ENCODE peak calls at places on chromosomes 1 and 21, in eight cellular contexts. M is sigmoid colon, P is stomach, Y is GM12878, T is transverse colon, G is HepG2, W is SK-N-SH, J is K562. A is an unnamed sample. For H3K4me1, the result is how much of the 10 kb centered on the place peaks cover.

GRCh38 chr1:202825748-202826147 is 15.0 kb downstream of the PCAT6 start:
- DNase-seq in P (no peak), W (no peak), J (peak), Y (no peak), M (no peak), T (no peak), G (no peak), A (no peak)

GRCh38 chr1:2119886-2120285 is 69.7 kb downstream of the PRKCZ start:
- DNase-seq in G (no peak), Y (no peak), T (no peak), W (no peak), M (no peak), P (no peak), J (no peak), A (no peak)

GRCh38 chr1:223738465-223739365 is 26.4 kb downstream of the CAPN2 start:
- DNase-seq in P (peak), T (peak), J (no peak), M (no peak), Y (no peak), G (no peak), W (no peak), A (no peak)

GRCh38 chr1:24909388-24909898 is 20.6 kb downstream of the RUNX3 start:
- DNase-seq in P (peak), J (peak), G (peak), M (no peak), W (no peak), T (peak), Y (no peak), A (peak)

GRCh38 chr21:43331962-43332458 is 94.9 kb downstream of the SIK1 start:
- DNase-seq in Y (no peak), T (no peak), W (no peak), G (no peak), J (no peak), M (no peak), P (no peak), A (no peak)

GRCh38 chr1:176648556-176648955 is 185.6 kb downstream of the PAPPA2 start:
- DNase-seq in W (no peak), M (no peak), P (no peak), Y (no peak), J (no peak), T (no peak), G (no peak), A (no peak)

GRCh38 chr1:234627009-234627950 is 17.3 kb upstream of the IRF2BP2 start:
- DNase-seq in T (no peak), G (peak), P (no peak), Y (no peak), J (no peak), M (no peak), W (no peak), A (no peak)

GRCh38 chr1:79638382-79638781 is 631.9 kb upstream of the ADGRL4 start:
- DNase-seq in T (no peak), J (no peak), M (no peak), Y (no peak), P (no peak), W (no peak), G (no peak), A (no peak)

GRCh38 chr1:3945916-3946840 is 46.1 kb upstream of the C1orf174 start:
- DNase-seq in M (no peak), P (no peak), T (no peak), Y (no peak), G (no peak), W (no peak), J (no peak), A (no peak)

GRCh38 chr1:205241366-205242030 is 13.8 kb downstream of the TMCC2 start:
- DNase-seq in T (no peak), M (no peak), G (no peak), P (no peak), W (no peak), Y (no peak), J (no peak), A (no peak)

GRCh38 chr1:155933591-155934096 is 569 bp downstream of the KHDC4 start:
- DNase-seq in P (no peak), Y (no peak), W (peak), T (no peak), J (peak), M (no peak), G (no peak), A (no peak)

GRCh38 chr1:9338354-9339250 is 45.9 kb downstream of the SPSB1 start:
- DNase-seq in W (no peak), J (no peak), T (peak), Y (no peak), P (peak), M (peak), G (no peak), A (no peak)

GRCh38 chr21:44815852-44816628 is 1.8 kb downstream of the SUMO3 start:
- DNase-seq in G (peak), J (no peak), M (peak), W (peak), Y (no peak), P (no peak), T (no peak), A (no peak)

GRCh38 chr1:178704833-178705232 is 20.2 kb upstream of the RALGPS2 start:
- DNase-seq in J (no peak), T (no peak), G (no peak), W (no peak), M (no peak), Y (no peak), P (no peak), A (no peak)

GRCh38 chr1:244460195-244460594 is 878 bp upstream of the CATSPERE start:
- DNase-seq in G (no peak), P (no peak), M (no peak), W (no peak), Y (no peak), J (peak), T (no peak), A (no peak)

GRCh38 chr1:198364471-198364870 is 176.0 kb downstream of the ATP6V1G3 start:
- DNase-seq in P (no peak), T (no peak), M (no peak), Y (no peak), G (no peak), W (no peak), J (no peak), A (no peak)

GRCh38 chr1:53327183-53327941 is 508 bp downstream of the LRP8 start:
- DNase-seq in M (no peak), T (peak), W (peak), J (peak), Y (no peak), P (no peak), G (peak), A (no peak)

GRCh38 chr1:239744851-239745250 is 346.8 kb upstream of the FMN2 start:
- DNase-seq in Y (no peak), T (no peak), P (no peak), M (no peak), W (no peak), G (no peak), J (no peak), A (no peak)

GRCh38 chr1:94063379-94063778 is 57.6 kb downstream of the ABCA4 start:
- DNase-seq in Y (no peak), P (peak), M (peak), G (peak), W (peak), T (peak), J (peak), A (peak)

GRCh38 chr21:21262048-21262447 is 263.8 kb downstream of the NCAM2 start:
- DNase-seq in T (no peak), J (no peak), P (no peak), W (no peak), Y (no peak), M (no peak), G (no peak), A (no peak)

GRCh38 chr1:155077346-155077745 is 1.3 kb upstream of the EFNA3 start:
- DNase-seq in P (no peak), M (peak), Y (no peak), G (no peak), T (no peak), W (no peak), J (peak), A (no peak)

GRCh38 chr1:204398197-204399125 is 13.2 kb downstream of the PPP1R15B start:
- DNase-seq in J (peak), W (peak), P (peak), G (peak), T (peak), M (no peak), Y (no peak), A (no peak)

GRCh38 chr1:36653850-36654249 is 171.1 kb upstream of the CSF3R start:
- DNase-seq in P (no peak), W (no peak), M (no peak), Y (no peak), J (no peak), T (no peak), G (no peak), A (no peak)

GRCh38 chr1:44405804-44406743 is 1.0 kb downstream of the RNF220 start:
- DNase-seq in M (no peak), T (no peak), P (no peak), Y (no peak), G (peak), W (peak), J (no peak), A (peak)

GRCh38 chr1:43549921-43550597 is 19.4 kb downstream of the PTPRF start:
- DNase-seq in Y (no peak), M (peak), J (peak), P (peak), W (no peak), T (peak), G (no peak), A (peak)

GRCh38 chr1:24828887-24829192 is 83.6 kb downstream of the CLIC4 start:
- DNase-seq in Y (no peak), P (no peak), G (no peak), M (no peak), T (no peak), J (no peak), W (peak), A (no peak)

GRCh38 chr1:229075217-229075616 is 195.7 kb upstream of the RAB4A start:
- DNase-seq in P (no peak), W (no peak), G (no peak), M (no peak), Y (no peak), T (no peak), J (no peak), A (no peak)

GRCh38 chr1:247904122-247904521 is 8.7 kb downstream of the OR2W3 start:
- DNase-seq in T (no peak), P (no peak), Y (no peak), J (no peak), W (no peak), M (no peak), G (no peak), A (no peak)

GRCh38 chr1:160208179-160209040 is 3.2 kb downstream of the PEA15 start:
- DNase-seq in G (no peak), T (no peak), Y (no peak), W (no peak), M (no peak), P (no peak), J (no peak), A (no peak)

GRCh38 chr1:40692429-40692905 is 963 bp downstream of the NFYC start:
- DNase-seq in G (peak), P (no peak), T (no peak), Y (no peak), M (no peak), W (no peak), J (no peak), A (no peak)

GRCh38 chr1:205396972-205397616 is 24.8 kb downstream of the LEMD1 start:
- DNase-seq in W (peak), P (no peak), G (peak), T (peak), J (peak), M (no peak), Y (peak), A (no peak)

GRCh38 chr1:22761821-22762220 is 51.2 kb downstream of the EPHB2 start:
- DNase-seq in M (no peak), J (no peak), Y (no peak), P (no peak), W (peak), G (no peak), T (no peak), A (no peak)

GRCh38 chr1:154913242-154913641 is 23.3 kb downstream of the PMVK start:
- DNase-seq in M (no peak), G (peak), W (no peak), J (no peak), T (no peak), P (no peak), Y (no peak), A (no peak)

GRCh38 chr1:231603598-231604275 is 22.9 kb upstream of the DISC1 start:
- DNase-seq in Y (no peak), M (no peak), J (peak), G (peak), T (peak), P (peak), W (peak), A (no peak)

GRCh38 chr1:69991644-69992043 is 213.7 kb downstream of the LRRC40 start:
- DNase-seq in W (no peak), M (no peak), T (no peak), J (no peak), P (no peak), G (no peak), Y (no peak), A (no peak)

DNA sequence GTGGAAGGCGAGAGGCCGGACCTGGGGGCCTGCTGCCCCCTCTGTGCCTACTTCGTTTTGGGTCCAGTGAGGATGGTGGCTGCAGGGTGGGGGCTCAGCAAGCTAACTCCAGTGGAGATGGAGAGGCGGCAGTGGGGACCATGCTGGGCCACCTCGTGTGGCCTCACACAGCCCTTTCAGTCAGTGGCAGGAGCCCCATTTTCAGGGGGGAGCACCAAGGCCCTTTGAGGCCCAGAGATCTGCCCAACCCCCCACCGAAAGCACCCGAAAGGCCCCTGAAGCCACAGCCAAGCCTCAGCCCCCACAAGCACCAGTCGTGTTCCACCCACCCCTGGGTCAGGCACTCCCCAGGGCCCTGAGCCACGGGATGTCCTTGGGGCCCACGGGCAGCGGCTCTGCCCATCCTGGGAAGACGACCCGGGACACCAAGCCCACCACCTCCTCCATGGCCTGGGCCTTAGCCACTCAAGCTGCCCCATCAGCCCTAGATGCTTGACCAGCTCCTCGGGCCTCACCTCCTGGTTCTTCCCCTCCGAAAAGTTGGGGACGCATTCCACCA is 345 bp downstream of the FTCD start:
- DNase-seq in P (no peak), G (no peak), M (peak), J (no peak), T (peak), W (no peak), Y (no peak), A (peak)
- H3K4me1 ChIP-seq in P (under half), G (half or more), M (under half), J (under half), T (under half), W (under half), Y (under half), A (under half)

GRCh38 chr1:184660462-184661191 is 94.0 kb downstream of the EDEM3 start:
- DNase-seq in P (no peak), G (no peak), M (no peak), J (no peak), W (no peak), Y (no peak), T (no peak), A (no peak)

GRCh38 chr1:184661801-184662200 is 92.9 kb downstream of the EDEM3 start:
- DNase-seq in T (no peak), Y (no peak), G (no peak), P (no peak), M (no peak), W (no peak), J (no peak), A (no peak)

GRCh38 chr1:184665329-184665728 is 89.3 kb downstream of the EDEM3 start:
- DNase-seq in G (no peak), J (no peak), M (no peak), P (no peak), Y (no peak), W (no peak), T (no peak), A (no peak)

GRCh38 chr1:184664661-184665060 is 90.0 kb downstream of the EDEM3 start:
- DNase-seq in J (no peak), T (no peak), G (no peak), P (no peak), M (no peak), Y (no peak), W (no peak), A (no peak)

DNA sequence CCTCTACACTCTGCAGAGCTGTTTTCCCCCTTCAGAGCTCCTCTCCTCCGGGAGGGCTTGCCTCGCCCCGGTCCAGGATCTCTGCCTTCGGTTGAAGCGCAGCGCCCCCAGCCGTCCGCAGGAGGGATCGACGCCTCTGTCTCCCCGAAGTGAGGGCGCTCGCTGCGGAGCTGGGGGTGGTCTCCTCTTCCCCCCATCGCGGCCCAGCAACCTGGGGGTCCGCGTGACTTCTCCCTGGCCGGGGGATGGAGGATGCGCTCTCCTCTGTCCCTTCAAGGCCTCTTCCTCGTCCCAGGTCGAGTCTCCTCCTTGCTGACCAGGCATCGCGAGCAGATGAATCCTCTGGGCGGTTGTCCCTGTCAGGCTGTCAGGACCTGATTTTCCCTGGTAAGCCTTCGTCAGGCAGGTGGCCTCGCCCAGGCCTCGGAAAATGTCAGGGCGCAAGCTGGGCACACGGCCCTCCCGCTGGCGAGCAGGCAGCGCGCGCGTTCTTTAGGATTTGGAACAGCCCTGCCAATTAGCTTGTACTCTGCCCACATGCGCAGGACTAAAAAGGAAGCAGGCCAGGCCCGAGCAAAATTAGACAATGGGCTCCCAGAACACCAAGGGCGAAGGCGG is 90.5 kb downstream of the EDEM3 start:
- DNase-seq in J (peak), W (peak), M (peak), Y (no peak), G (peak), T (peak), P (peak), A (peak)
- TF ChIP-seq POLR2AphosphoS5 in J (no peak), W (no peak), M (peak), Y (no peak), G (no peak), T (no peak), P (no peak), A (no peak)

GRCh38 chr1:6271554-6271953 is 10.7 kb upstream of the GPR153 start:
- DNase-seq in W (peak), M (no peak), Y (no peak), J (no peak), T (peak), G (no peak), P (no peak), A (no peak)
- TF ChIP-seq EP300 in W (no peak), M (no peak), Y (no peak), J (no peak), T (no peak), G (no peak), P (no peak), A (no peak)

GRCh38 chr1:172137703-172138102 is 282.8 kb upstream of the C1orf105 start:
- DNase-seq in G (no peak), W (no peak), T (no peak), Y (no peak), P (no peak), M (no peak), J (no peak), A (no peak)
- H3K4me1 ChIP-seq in G (under half), W (under half), T (under half), Y (under half), P (under half), M (under half), J (under half), A (under half)

GRCh38 chr1:34162852-34163766 is 1.9 kb downstream of the CSMD2 start:
- DNase-seq in J (peak), P (peak), W (peak), Y (no peak), T (peak), M (peak), G (peak), A (no peak)
- TF ChIP-seq POLR2AphosphoS5 in J (no peak), P (no peak), W (no peak), Y (no peak), T (no peak), M (no peak), G (no peak), A (no peak)

A was measured in suprapubic skin.